ENCODE peak calls at places on chromosomes 13 and 19, in four cellular contexts. L, S, T and D are unnamed samples.

GRCh38 chr13:113216165-113217056 is 7.0 kb downstream of the CUL4A start:
- DNase-seq in L (peak; percentile 53), S (peak; percentile 79), T (no peak), D (peak; percentile 74)

GRCh38 chr13:27956576-27957300 is 12.4 kb downstream of the CDX2 start:
- DNase-seq in L (no peak), S (no peak), T (no peak), D (no peak)

GRCh38 chr13:97855570-97855970 is 97.9 kb upstream of the IPO5 start:
- DNase-seq in L (peak; percentile 78), S (peak; percentile 63), T (peak; percentile 13), D (peak; percentile 86)

GRCh38 chr13:101706651-101707050 is 254.2 kb downstream of the ITGBL1 start:
- DNase-seq in L (peak; percentile 38), S (no peak), T (no peak), D (peak; percentile 94)

GRCh38 chr13:105474983-105475382 is 1060.5 kb downstream of the EFNB2 start:
- DNase-seq in L (no peak), S (no peak), T (no peak), D (no peak)

GRCh38 chr13:23656637-23657036 is 86.4 kb downstream of the TNFRSF19 start:
- DNase-seq in L (peak; percentile 48), S (peak; percentile 2), T (no peak), D (peak; percentile 98)

GRCh38 chr19:39052243-39052746 is 19.9 kb upstream of the FBXO27 start:
- DNase-seq in L (peak; percentile 53), S (peak; percentile 78), T (no peak), D (peak; percentile 58)

GRCh38 chr19:45995715-45996385 is 583 bp downstream of the CCDC61 start:
- DNase-seq in L (no peak), S (peak; percentile 60), T (no peak), D (peak; percentile 67)

GRCh38 chr19:48556163-48556562 is 4.2 kb downstream of the SULT2B1 start:
- DNase-seq in L (peak; percentile 50), S (no peak), T (no peak), D (peak; percentile 69)
- TF ChIP-seq FOS in L (peak; percentile 48), S (no peak), T (no peak), D (peak; percentile 78)

DNA sequence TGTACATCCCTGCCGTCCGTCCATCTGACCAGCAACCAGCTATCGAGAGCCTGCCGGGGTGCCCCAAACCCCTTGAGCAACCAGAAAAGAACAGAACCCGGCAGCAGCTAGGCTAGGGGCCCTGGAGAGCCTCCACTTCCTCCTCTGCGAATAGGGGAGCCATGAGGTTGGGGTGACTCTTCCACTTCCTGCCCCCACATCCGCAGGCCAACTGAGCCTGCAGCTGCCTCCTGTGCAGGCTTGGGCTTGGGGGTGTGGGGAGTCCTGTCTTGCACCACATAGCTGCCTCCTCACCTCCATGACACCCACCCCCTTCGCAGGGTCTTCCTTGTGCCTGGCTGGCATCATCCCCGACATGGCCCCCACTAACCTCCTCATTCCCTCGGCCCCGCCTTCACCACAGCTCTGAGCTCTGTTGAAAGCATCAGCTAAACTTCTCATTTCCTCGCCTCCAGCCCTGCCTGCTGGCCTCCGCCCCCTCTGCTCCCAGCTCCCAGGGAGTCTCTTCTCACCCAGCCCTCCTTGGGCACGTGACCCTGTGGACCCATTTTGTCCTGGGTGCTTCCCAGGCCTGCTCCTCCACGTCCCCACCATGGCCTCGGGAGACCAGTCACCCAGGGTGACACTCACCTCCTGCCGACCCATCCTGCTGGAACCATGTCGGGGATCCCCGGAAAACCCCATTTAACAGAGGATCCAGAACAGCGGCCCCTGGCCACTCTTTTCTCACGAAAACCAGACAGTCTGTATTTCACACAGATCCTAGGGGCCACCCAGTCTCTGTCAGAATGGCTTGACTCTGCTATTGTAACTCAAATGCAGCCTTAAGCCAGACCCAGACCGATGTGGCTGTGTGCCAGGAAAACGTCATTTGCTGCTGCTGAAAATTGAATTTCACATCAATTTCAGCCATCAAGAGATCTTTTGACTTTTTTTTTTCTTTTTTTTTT is 50.4 kb downstream of the MYO9B start:
- DNase-seq in L (no peak), S (no peak), T (peak; percentile 79), D (peak; percentile 25)
- TF ChIP-seq FOS in L (no peak), S (no peak), T (no peak), D (no peak)

DNA sequence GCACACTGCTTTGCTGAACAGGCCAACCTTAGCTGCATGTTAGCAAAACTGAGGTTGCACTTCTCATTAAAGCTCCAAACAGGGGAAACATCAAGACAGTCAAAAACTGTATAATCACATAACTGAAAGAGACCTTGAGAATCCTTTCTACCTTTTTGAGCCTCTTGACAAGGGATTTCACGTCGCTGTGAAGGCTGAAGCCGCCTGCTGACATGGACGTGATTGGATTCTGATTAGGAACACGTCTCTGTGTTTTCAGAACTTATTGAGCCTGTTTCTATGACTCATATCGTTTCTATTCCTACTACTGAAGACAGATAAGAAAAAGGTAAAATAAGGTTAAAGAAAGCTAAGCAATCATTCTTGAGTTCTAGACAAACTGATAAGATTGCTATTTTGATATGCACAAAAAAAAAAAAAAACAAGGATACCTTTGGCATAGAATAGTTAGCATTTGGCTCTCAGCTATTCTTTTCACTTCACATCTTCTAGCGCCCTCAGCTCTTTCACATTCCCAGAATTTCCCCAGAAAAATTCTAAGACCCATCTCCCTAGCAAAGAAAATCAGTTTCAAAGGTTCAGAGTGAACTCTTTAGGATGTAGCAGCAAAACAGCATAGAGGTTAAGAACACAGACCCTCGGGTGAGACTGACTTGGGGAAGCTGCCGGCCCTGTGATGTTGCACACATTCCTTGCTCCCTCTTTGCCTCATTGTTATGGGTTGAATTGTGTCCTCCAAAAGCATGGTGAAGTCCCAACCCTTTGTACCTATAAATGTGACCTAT is 81.6 kb downstream of the DOCK9 start:
- DNase-seq in L (no peak), S (no peak), T (no peak), D (no peak)
- TF ChIP-seq FOS in L (no peak), S (no peak), T (no peak), D (no peak)

GRCh38 chr13:49346460-49346859 is 97.4 kb downstream of the CAB39L start:
- DNase-seq in L (no peak), S (no peak), T (no peak), D (no peak)
- TF ChIP-seq FOS in L (no peak), S (no peak), T (no peak), D (no peak)

GRCh38 chr19:20388826-20389225 is 176.8 kb downstream of the ZNF737 start:
- DNase-seq in L (no peak), S (no peak), T (no peak), D (no peak)
- TF ChIP-seq FOS in L (no peak), S (no peak), T (no peak), D (no peak)

GRCh38 chr19:16070366-16070990 is 5.8 kb upstream of the TPM4 start:
- DNase-seq in L (peak; percentile 81), S (peak; percentile 78), T (no peak), D (no peak)
- TF ChIP-seq FOS in L (peak; percentile 60), S (no peak), T (no peak), D (no peak)